ENCODE peak calls at places on chromosomes 1 and 21, in seven cellular contexts. W is AG09309, J is ovary, B is PC-9, T is fibroblast of mammary gland, D is HCT116, K is OCI-LY7. I is an unnamed sample.

GRCh38 chr1:115098979-115099692 is 9.8 kb upstream of the TSPAN2 start:
- DNase-seq in W (peak; percentile 55), J (no peak), B (peak; percentile 61), T (peak; percentile 49), D (no peak), K (peak; percentile 87), I (peak; percentile 52)

GRCh38 chr1:203189951-203190352 is 3.4 kb upstream of the CHI3L1 start:
- DNase-seq in W (no peak), J (no peak), B (no peak), T (peak; percentile 21), D (no peak), K (no peak), I (peak; percentile 41)

GRCh38 chr1:93459126-93459525 is 11.2 kb downstream of the FNBP1L start:
- DNase-seq in W (no peak), J (no peak), B (no peak), T (peak; percentile 17), D (no peak), K (no peak), I (no peak)

GRCh38 chr1:29700522-29700921 is 464.2 kb downstream of the PTPRU start:
- DNase-seq in W (no peak), J (no peak), B (no peak), T (no peak), D (no peak), K (no peak), I (no peak)

GRCh38 chr1:205441318-205441633 is 14.6 kb downstream of the BLACAT1 start:
- DNase-seq in W (no peak), J (no peak), B (no peak), T (no peak), D (no peak), K (no peak), I (no peak)

GRCh38 chr1:1754051-1754815 is 24.0 kb downstream of the NADK start:
- DNase-seq in W (no peak), J (no peak), B (no peak), T (no peak), D (no peak), K (no peak), I (no peak)

GRCh38 chr1:118811156-118811555 is 177.0 kb downstream of the TBX15 start:
- DNase-seq in W (no peak), J (no peak), B (no peak), T (peak; percentile 22), D (no peak), K (no peak), I (no peak)

GRCh38 chr1:244067893-244068292 is 16.8 kb downstream of the ZBTB18 start:
- DNase-seq in W (no peak), J (no peak), B (no peak), T (peak; percentile 22), D (no peak), K (no peak), I (no peak)

GRCh38 chr1:117014209-117014608 is 12.6 kb downstream of the CD101 start:
- DNase-seq in W (no peak), J (no peak), B (no peak), T (peak; percentile 36), D (no peak), K (no peak), I (no peak)

GRCh38 chr1:58996341-58997059 is 212.7 kb upstream of the JUN start:
- DNase-seq in W (no peak), J (no peak), B (no peak), T (no peak), D (no peak), K (no peak), I (no peak)

GRCh38 chr1:205955499-205955898 is 12.2 kb upstream of the SLC26A9 start:
- DNase-seq in W (no peak), J (no peak), B (no peak), T (no peak), D (no peak), K (no peak), I (no peak)

GRCh38 chr1:54927475-54928240 is 40.7 kb upstream of the DHCR24 start:
- DNase-seq in W (no peak), J (no peak), B (no peak), T (peak; percentile 71), D (no peak), K (no peak), I (peak; percentile 55)

GRCh38 chr1:3515774-3516480 is 61.5 kb downstream of the ARHGEF16 start:
- DNase-seq in W (peak; percentile 28), J (no peak), B (no peak), T (no peak), D (no peak), K (no peak), I (no peak)

GRCh38 chr21:43203523-43204080 is 34.8 kb downstream of the CRYAA start:
- DNase-seq in W (no peak), J (no peak), B (no peak), T (no peak), D (no peak), K (no peak), I (no peak)

GRCh38 chr1:213552045-213552444 is 435.7 kb upstream of the PROX1 start:
- DNase-seq in W (no peak), J (no peak), B (no peak), T (no peak), D (no peak), K (no peak), I (no peak)

GRCh38 chr1:169568497-169568896 is 17.8 kb downstream of the F5 start:
- DNase-seq in W (no peak), J (no peak), B (no peak), T (no peak), D (no peak), K (no peak), I (no peak)

GRCh38 chr1:84133479-84133878 is 10.6 kb upstream of the PRKACB start:
- DNase-seq in W (no peak), J (no peak), B (no peak), T (no peak), D (no peak), K (no peak), I (no peak)

GRCh38 chr21:32137266-32137665 is 141.6 kb downstream of the MIS18A start:
- DNase-seq in W (no peak), J (no peak), B (no peak), T (no peak), D (no peak), K (no peak), I (no peak)

GRCh38 chr1:55021965-55022546 is 17.3 kb upstream of the PCSK9 start:
- DNase-seq in W (peak; percentile 73), J (peak; percentile 36), B (peak; percentile 92), T (peak; percentile 86), D (peak; percentile 93), K (peak; percentile 51), I (peak; percentile 83)

GRCh38 chr1:171081220-171081993 is 9.3 kb upstream of the FMO3 start:
- DNase-seq in W (peak; percentile 33), J (no peak), B (no peak), T (peak; percentile 81), D (peak; percentile 15), K (peak; percentile 36), I (peak; percentile 71)

DNA sequence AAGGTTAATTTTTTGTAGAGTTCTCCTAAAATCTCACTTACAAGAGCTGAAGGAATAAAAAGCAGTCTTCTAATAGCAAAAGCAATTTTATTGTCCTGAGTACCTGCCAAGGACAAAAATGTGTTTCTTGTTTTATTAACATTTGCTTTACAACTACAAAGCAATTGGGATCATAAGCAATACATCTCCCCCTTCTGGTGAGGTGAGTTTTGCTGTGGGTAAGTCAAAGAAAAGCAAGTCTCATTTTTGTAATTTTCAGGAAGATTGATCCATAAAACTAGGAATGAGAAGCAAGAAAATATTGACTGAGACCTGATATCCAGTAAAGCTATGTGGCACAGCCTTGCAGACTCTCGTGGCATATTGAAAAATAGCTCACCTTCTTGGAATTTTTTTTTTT is 2162.7 kb downstream of the NCAM2 start:
- DNase-seq in W (no peak), J (no peak), B (no peak), T (no peak), D (no peak), K (no peak), I (no peak)
- TF ChIP-seq CTCF in W (no peak), J (no peak), B (peak; percentile 20), T (no peak), D (no peak), K (no peak), I (no peak)

DNA sequence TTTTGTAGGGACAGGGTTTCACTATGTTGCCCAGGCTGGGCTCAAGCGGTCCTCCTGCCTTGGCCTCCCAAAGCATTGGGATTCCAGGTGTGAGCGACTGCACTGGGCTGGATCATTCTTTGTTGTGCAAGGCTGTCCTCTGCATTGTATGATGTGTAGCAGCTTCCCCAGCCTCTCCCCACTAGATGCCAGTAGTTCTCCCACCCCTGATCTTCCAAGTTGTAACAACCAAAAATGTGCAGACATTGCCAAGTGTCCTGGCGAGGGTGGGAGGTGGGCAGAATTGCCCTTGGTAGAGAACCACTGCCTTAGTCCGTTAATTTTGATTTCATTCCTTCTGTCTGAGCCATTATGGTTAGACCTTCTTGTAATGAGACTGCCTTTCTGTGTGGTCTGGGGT is 7.2 kb downstream of the GALNT2 start:
- DNase-seq in W (no peak), J (no peak), B (no peak), T (no peak), D (no peak), K (no peak), I (no peak)
- H3K4me3 ChIP-seq in W (no peak overlapping the region), J (no peak overlapping the region), B (no peak overlapping the region), T (no peak overlapping the region), D (no peak overlapping the region), K (no peak overlapping the region), I (no peak overlapping the region)

DNA sequence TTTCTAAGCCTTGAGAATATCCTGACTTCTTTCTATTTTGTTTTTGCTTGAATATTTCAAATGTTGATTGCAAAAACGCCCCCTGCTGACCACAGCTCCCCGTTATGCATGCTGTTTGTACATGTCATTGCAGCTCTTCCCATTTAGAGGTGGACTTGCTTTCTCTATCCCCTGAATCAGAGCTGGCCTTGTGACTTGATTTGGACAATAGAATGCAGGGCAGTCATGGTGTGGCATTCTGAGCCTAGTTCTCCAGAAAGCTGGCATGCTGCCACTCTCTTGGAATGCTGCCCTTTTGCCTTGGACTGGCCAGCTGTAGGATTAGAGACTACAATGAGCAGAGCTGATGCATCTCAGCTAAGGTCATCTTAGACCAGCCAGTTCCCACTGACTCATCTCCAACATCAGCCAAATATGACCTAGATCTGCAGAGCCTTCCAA is 1561.5 kb downstream of the MRPL39 start:
- DNase-seq in W (no peak), J (peak; percentile 51), B (peak; percentile 9), T (peak; percentile 86), D (no peak), K (no peak), I (peak; percentile 48)
- TF ChIP-seq CTCF in W (no peak), J (no peak), B (no peak), T (peak; percentile 24), D (peak; percentile 7), K (peak; percentile 50), I (no peak)

GRCh38 chr1:17520041-17520440 is 19.5 kb upstream of the ARHGEF10L start:
- DNase-seq in W (no peak), J (no peak), B (peak; percentile 90), T (no peak), D (peak; percentile 80), K (no peak), I (no peak)
- H3K4me3 ChIP-seq in W (no peak overlapping the region), J (no peak overlapping the region), B (peak overlapping the region; percentile 54), T (no peak overlapping the region), D (peak overlapping the region; percentile 29), K (no peak overlapping the region), I (no peak overlapping the region)